ENCODE peak calls at places on chromosomes 2 and 18, in ten cellular contexts. G, N, B, M, C, F, I, A, T and W are unnamed samples.

GRCh38 chr2:37855283-37856041 is 69.6 kb upstream of the RMDN2 start:
- DNase-seq in G (no peak), N (peak), B (no peak), M (no peak), C (no peak), F (no peak), I (peak), A (no peak), T (no peak), W (no peak)

GRCh38 chr18:62605685-62606084 is 82.9 kb downstream of the ZCCHC2 start:
- DNase-seq in G (no peak), N (no peak), B (no peak), M (no peak), C (no peak), F (no peak), I (no peak), A (no peak), T (no peak), W (no peak)

GRCh38 chr2:85588218-85589044 is 4.2 kb downstream of the VAMP5 start:
- DNase-seq in G (no peak), N (no peak), B (no peak), M (no peak), C (no peak), F (no peak), I (no peak), A (no peak), T (no peak), W (no peak)

GRCh38 chr2:235343869-235344268 is 150.0 kb upstream of the AGAP1 start:
- DNase-seq in G (no peak), N (no peak), B (no peak), M (no peak), C (peak), F (no peak), I (no peak), A (no peak), T (no peak), W (no peak)

GRCh38 chr18:24055878-24056277 is 41.3 kb downstream of the TTC39C start:
- DNase-seq in G (no peak), N (no peak), B (no peak), M (no peak), C (peak), F (no peak), I (no peak), A (no peak), T (no peak), W (no peak)

GRCh38 chr2:206535587-206535986 is 92.3 kb downstream of the ADAM23 start:
- DNase-seq in G (no peak), N (no peak), B (no peak), M (no peak), C (no peak), F (no peak), I (no peak), A (no peak), T (no peak), W (no peak)

GRCh38 chr2:161241894-161242293 is 66.3 kb upstream of the PSMD14 start:
- DNase-seq in G (no peak), N (no peak), B (no peak), M (no peak), C (no peak), F (no peak), I (no peak), A (no peak), T (no peak), W (no peak)

GRCh38 chr18:31679806-31680793 is 4.3 kb downstream of the B4GALT6 start:
- DNase-seq in G (no peak), N (no peak), B (no peak), M (no peak), C (no peak), F (no peak), I (no peak), A (no peak), T (no peak), W (no peak)

GRCh38 chr2:72089537-72089936 is 58.1 kb downstream of the CYP26B1 start:
- DNase-seq in G (no peak), N (no peak), B (no peak), M (no peak), C (no peak), F (no peak), I (no peak), A (no peak), T (no peak), W (no peak)

GRCh38 chr2:3630631-3631030 is 27.4 kb upstream of the ALLC start:
- DNase-seq in G (no peak), N (peak), B (no peak), M (no peak), C (no peak), F (no peak), I (no peak), A (no peak), T (no peak), W (no peak)

GRCh38 chr2:105136394-105136793 is 98.5 kb downstream of the MRPS9 start:
- DNase-seq in G (no peak), N (no peak), B (no peak), M (no peak), C (no peak), F (no peak), I (no peak), A (no peak), T (no peak), W (no peak)

GRCh38 chr2:37575780-37576179 is 95.7 kb downstream of the CDC42EP3 start:
- DNase-seq in G (no peak), N (no peak), B (no peak), M (no peak), C (no peak), F (no peak), I (no peak), A (no peak), T (no peak), W (no peak)

GRCh38 chr2:219997341-219997851 is 370.0 kb downstream of the SLC4A3 start:
- DNase-seq in G (peak), N (no peak), B (no peak), M (no peak), C (peak), F (peak), I (peak), A (no peak), T (no peak), W (no peak)

GRCh38 chr18:79798346-79798998 is 734 bp downstream of the KCNG2 start:
- DNase-seq in G (no peak), N (peak), B (no peak), M (no peak), C (no peak), F (no peak), I (no peak), A (no peak), T (no peak), W (no peak)

GRCh38 chr2:132407767-132408166 is 8.8 kb upstream of the GPR39 start:
- DNase-seq in G (no peak), N (no peak), B (no peak), M (no peak), C (no peak), F (no peak), I (no peak), A (no peak), T (no peak), W (no peak)

GRCh38 chr2:71452565-71452964 is 796 bp upstream of the DYSF start:
- DNase-seq in G (peak), N (no peak), B (no peak), M (no peak), C (peak), F (no peak), I (peak), A (no peak), T (no peak), W (peak)

GRCh38 chr2:217835931-217836881 is 166.6 kb downstream of the TNS1 start:
- DNase-seq in G (no peak), N (no peak), B (peak), M (no peak), C (peak), F (no peak), I (peak), A (no peak), T (no peak), W (no peak)

GRCh38 chr2:146954544-146954943 is 890.3 kb upstream of the ACVR2A start:
- DNase-seq in G (no peak), N (no peak), B (no peak), M (no peak), C (no peak), F (no peak), I (no peak), A (no peak), T (no peak), W (no peak)

GRCh38 chr2:27171351-27171848 is 22.6 kb downstream of the TCF23 start:
- DNase-seq in G (no peak), N (no peak), B (no peak), M (no peak), C (peak), F (no peak), I (no peak), A (no peak), T (no peak), W (no peak)

GRCh38 chr2:223076573-223076972 is 24.6 kb downstream of the KCNE4 start:
- DNase-seq in G (no peak), N (no peak), B (no peak), M (no peak), C (no peak), F (no peak), I (no peak), A (no peak), T (no peak), W (no peak)